ENCODE peak calls at places on chromosomes 5 and 9, in nine cellular contexts. H, C, Z, S, P, I, U, M and G are unnamed samples.
A peak's percentile ranks its signal among the peaks of the same experiment; 100 is the strongest.

GRCh38 chr9:94869415-94869838 is 142.9 kb downstream of the AOPEP start:
- DNase-seq in P (peak; percentile 65), Z (no peak), I (no peak), H (no peak), S (peak; percentile 29), C (no peak), M (no peak), U (no peak), G (no peak)

GRCh38 chr5:174386846-174387245 is 337.5 kb upstream of the MSX2 start:
- DNase-seq in Z (no peak), I (no peak), C (no peak), M (no peak), S (no peak), P (no peak), U (no peak), H (no peak), G (no peak)

GRCh38 chr5:14834584-14835540 is 36.7 kb downstream of the ANKH start:
- DNase-seq in S (no peak), C (no peak), H (no peak), U (no peak), M (no peak), I (no peak), P (no peak), Z (no peak), G (no peak)

GRCh38 chr9:78566948-78567675 is 270.2 kb downstream of the PSAT1 start:
- DNase-seq in U (no peak), S (no peak), C (no peak), M (no peak), P (peak; percentile 22), Z (no peak), I (no peak), H (no peak), G (no peak)

GRCh38 chr9:99626424-99626823 is 195.3 kb upstream of the NR4A3 start:
- DNase-seq in H (no peak), I (no peak), U (no peak), Z (no peak), C (no peak), P (no peak), S (no peak), M (no peak), G (no peak)

GRCh38 chr9:135666534-135667402 is 3.7 kb downstream of the LCN9 start:
- DNase-seq in C (no peak), U (no peak), I (no peak), P (no peak), H (no peak), S (no peak), M (no peak), Z (no peak), G (no peak)

GRCh38 chr9:135340143-135340655 is 139.4 kb upstream of the PPP1R26 start:
- DNase-seq in C (no peak), H (no peak), U (no peak), S (no peak), Z (no peak), M (peak; percentile 79), I (no peak), P (no peak), G (no peak)

GRCh38 chr5:177983763-177984564 is 12.1 kb downstream of the PROP1 start:
- DNase-seq in S (no peak), H (no peak), M (no peak), P (no peak), Z (no peak), U (no peak), I (no peak), C (no peak), G (no peak)

GRCh38 chr5:38556115-38556598 is 289 bp downstream of the LIFR start:
- DNase-seq in C (no peak), I (no peak), H (no peak), M (no peak), U (no peak), P (no peak), Z (no peak), S (peak; percentile 47), G (no peak)

GRCh38 chr5:141359790-141360426 is at the start of gene PCDHGB2:
- DNase-seq in M (no peak), S (peak; percentile 18), C (no peak), H (no peak), P (peak; percentile 40), I (no peak), Z (no peak), U (no peak), G (peak; percentile 18)

GRCh38 chr5:43601454-43602260 is 1.3 kb upstream of the NNT start:
- DNase-seq in M (no peak), U (no peak), H (no peak), I (no peak), Z (no peak), P (peak; percentile 21), S (no peak), C (no peak), G (no peak)

GRCh38 chr9:2015581-2016410 is 649 bp downstream of the SMARCA2 start:
- DNase-seq in S (peak; percentile 4), H (peak; percentile 34), Z (peak; percentile 14), M (peak; percentile 85), P (peak; percentile 47), I (no peak), C (peak; percentile 58), U (peak; percentile 75), G (no peak)